ENCODE peak calls at places on chromosomes 4 and X, in eight cellular contexts. One of them, this sample, is unnamed.

GRCh38 chr4:163949976-163950601 is 455.6 kb downstream of the TMA16 start:
- DNase-seq in ascending aorta: no peak
- DNase-seq in endothelial cell: no peak
- DNase-seq in endothelial cell of umbilical vein: no peak
- DNase-seq in effector memory CD4-positive, alpha-beta T cell: no peak
- DNase-seq in HFFc6: no peak
- DNase-seq in fibroblast of the aortic adventitia: no peak
- DNase-seq in hypothalamus: no peak
- DNase-seq in this sample: no peak

GRCh38 chr4:146458594-146458993 is 63.1 kb downstream of the SLC10A7 start:
- DNase-seq in ascending aorta: no peak
- DNase-seq in endothelial cell: no peak
- DNase-seq in endothelial cell of umbilical vein: no peak
- DNase-seq in effector memory CD4-positive, alpha-beta T cell: no peak
- DNase-seq in HFFc6: no peak
- DNase-seq in fibroblast of the aortic adventitia: peak
- DNase-seq in hypothalamus: no peak
- DNase-seq in this sample: no peak

GRCh38 chr4:5615496-5616075 is 92.8 kb downstream of the EVC2 start:
- DNase-seq in ascending aorta: no peak
- DNase-seq in endothelial cell: no peak
- DNase-seq in endothelial cell of umbilical vein: no peak
- DNase-seq in effector memory CD4-positive, alpha-beta T cell: no peak
- DNase-seq in HFFc6: no peak
- DNase-seq in fibroblast of the aortic adventitia: no peak
- DNase-seq in hypothalamus: no peak
- DNase-seq in this sample: no peak

GRCh38 chr4:73701116-73701515 is 39.3 kb upstream of the CXCL8 start:
- DNase-seq in ascending aorta: no peak
- DNase-seq in endothelial cell: no peak
- DNase-seq in endothelial cell of umbilical vein: no peak
- DNase-seq in effector memory CD4-positive, alpha-beta T cell: no peak
- DNase-seq in HFFc6: no peak
- DNase-seq in fibroblast of the aortic adventitia: peak
- DNase-seq in hypothalamus: no peak
- DNase-seq in this sample: peak

GRCh38 chrX:145623453-145623852 is 194.2 kb upstream of the SLITRK2 start:
- DNase-seq in ascending aorta: no peak
- DNase-seq in endothelial cell: no peak
- DNase-seq in endothelial cell of umbilical vein: no peak
- DNase-seq in effector memory CD4-positive, alpha-beta T cell: no peak
- DNase-seq in HFFc6: no peak
- DNase-seq in fibroblast of the aortic adventitia: no peak
- DNase-seq in hypothalamus: no peak
- DNase-seq in this sample: no peak

GRCh38 chr4:119300072-119300387 is 21.9 kb downstream of the FABP2 start:
- DNase-seq in ascending aorta: peak
- DNase-seq in endothelial cell: peak
- DNase-seq in endothelial cell of umbilical vein: peak
- DNase-seq in effector memory CD4-positive, alpha-beta T cell: peak
- DNase-seq in HFFc6: peak
- DNase-seq in fibroblast of the aortic adventitia: peak
- DNase-seq in hypothalamus: no peak
- DNase-seq in this sample: no peak

GRCh38 chrX:107970073-107970472 is 12.1 kb downstream of the TEX13B start:
- DNase-seq in ascending aorta: no peak
- DNase-seq in endothelial cell: no peak
- DNase-seq in endothelial cell of umbilical vein: no peak
- DNase-seq in effector memory CD4-positive, alpha-beta T cell: no peak
- DNase-seq in HFFc6: no peak
- DNase-seq in fibroblast of the aortic adventitia: no peak
- DNase-seq in hypothalamus: no peak
- DNase-seq in this sample: peak

GRCh38 chrX:113747274-113747973 is 836.5 kb upstream of the HTR2C start:
- DNase-seq in ascending aorta: no peak
- DNase-seq in endothelial cell: no peak
- DNase-seq in endothelial cell of umbilical vein: peak
- DNase-seq in effector memory CD4-positive, alpha-beta T cell: no peak
- DNase-seq in HFFc6: no peak
- DNase-seq in fibroblast of the aortic adventitia: no peak
- DNase-seq in hypothalamus: no peak
- DNase-seq in this sample: no peak

GRCh38 chr4:93710847-93711430 is 117.6 kb upstream of the ATOH1 start:
- DNase-seq in ascending aorta: no peak
- DNase-seq in endothelial cell: no peak
- DNase-seq in endothelial cell of umbilical vein: no peak
- DNase-seq in effector memory CD4-positive, alpha-beta T cell: no peak
- DNase-seq in HFFc6: no peak
- DNase-seq in fibroblast of the aortic adventitia: no peak
- DNase-seq in hypothalamus: no peak
- DNase-seq in this sample: no peak

GRCh38 chr4:108427946-108428345 is 192.4 kb upstream of the RPL34 start:
- DNase-seq in ascending aorta: no peak
- DNase-seq in endothelial cell: no peak
- DNase-seq in endothelial cell of umbilical vein: no peak
- DNase-seq in effector memory CD4-positive, alpha-beta T cell: no peak
- DNase-seq in HFFc6: no peak
- DNase-seq in fibroblast of the aortic adventitia: peak
- DNase-seq in hypothalamus: no peak
- DNase-seq in this sample: no peak

GRCh38 chrX:13090261-13091110 is 46.1 kb upstream of the FAM9C start:
- DNase-seq in ascending aorta: no peak
- DNase-seq in endothelial cell: no peak
- DNase-seq in endothelial cell of umbilical vein: peak
- DNase-seq in effector memory CD4-positive, alpha-beta T cell: no peak
- DNase-seq in HFFc6: no peak
- DNase-seq in fibroblast of the aortic adventitia: peak
- DNase-seq in hypothalamus: no peak
- DNase-seq in this sample: no peak

This sample was measured in kidney tubule cell.